ENCODE peak calls at places on chromosomes 2 and 18, in seven cellular contexts. O, R, E, M, J, H and L are unnamed samples.

GRCh38 chr2:1824202-1824905 is 80.0 kb upstream of the PXDN start:
- DNase-seq in R (peak; percentile 45), M (no peak), O (no peak), E (peak; percentile 88), J (no peak), H (no peak), L (no peak)

GRCh38 chr18:10275506-10275905 is 178.9 kb upstream of the APCDD1 start:
- DNase-seq in H (no peak), E (no peak), J (no peak), M (no peak), R (no peak), O (no peak), L (no peak)

GRCh38 chr2:104853401-104853925 is 452 bp upstream of the POU3F3 start:
- DNase-seq in H (no peak), M (no peak), J (no peak), R (peak; percentile 10), O (no peak), E (no peak), L (no peak)

GRCh38 chr2:39930175-39930926 is 151.3 kb upstream of the THUMPD2 start:
- DNase-seq in E (no peak), J (no peak), O (no peak), H (no peak), R (no peak), M (no peak), L (no peak)

GRCh38 chr18:13397504-13398163 is 179.1 kb downstream of the LDLRAD4 start:
- DNase-seq in M (no peak), R (no peak), H (no peak), E (no peak), J (no peak), O (no peak), L (no peak)

GRCh38 chr2:211745295-211746097 is 793.1 kb downstream of the ERBB4 start:
- DNase-seq in J (peak; percentile 43), O (no peak), R (peak; percentile 56), M (peak; percentile 13), E (no peak), H (no peak), L (no peak)

GRCh38 chr2:65503746-65504145 is 71.3 kb upstream of the SPRED2 start:
- DNase-seq in O (no peak), J (peak; percentile 19), E (no peak), R (no peak), M (no peak), H (no peak), L (no peak)

GRCh38 chr2:191178806-191179514 is 28.2 kb upstream of the STAT4 start:
- DNase-seq in O (no peak), M (no peak), H (no peak), R (no peak), J (no peak), E (peak; percentile 54), L (no peak)

GRCh38 chr2:150120271-150120950 is 367.1 kb downstream of the RND3 start:
- DNase-seq in R (no peak), E (no peak), M (no peak), J (no peak), O (no peak), H (no peak), L (no peak)

GRCh38 chr2:230326453-230327417 is at the start of gene SP140L:
- DNase-seq in H (peak; percentile 79), J (no peak), E (peak; percentile 86), O (peak; percentile 64), M (peak; percentile 85), R (peak; percentile 86), L (peak; percentile 70)